ENCODE peak calls at places on chromosome 7, in four cellular contexts. One of them, this sample, is unnamed.

GRCh38 chr7:147498081-147498480 is 1092.5 kb upstream of the C7orf33 start:
- DNase-seq in heart right ventricle: no peak
- DNase-seq in fibroblast of pulmonary artery: peak
- DNase-seq in T-helper 2 cell: no peak
- DNase-seq in this sample: no peak

GRCh38 chr7:69395072-69395714 is 203.1 kb upstream of the AUTS2 start:
- DNase-seq in heart right ventricle: no peak
- DNase-seq in fibroblast of pulmonary artery: peak
- DNase-seq in T-helper 2 cell: no peak
- DNase-seq in this sample: no peak

GRCh38 chr7:50393547-50394252 is 56.5 kb downstream of the FIGNL1 start:
- DNase-seq in heart right ventricle: no peak
- DNase-seq in fibroblast of pulmonary artery: no peak
- DNase-seq in T-helper 2 cell: peak
- DNase-seq in this sample: peak

GRCh38 chr7:17043012-17043877 is 161.5 kb upstream of the AGR3 start:
- DNase-seq in heart right ventricle: no peak
- DNase-seq in fibroblast of pulmonary artery: peak
- DNase-seq in T-helper 2 cell: no peak
- DNase-seq in this sample: no peak

GRCh38 chr7:94431203-94431602 is 36.5 kb downstream of the COL1A2 start:
- DNase-seq in heart right ventricle: no peak
- DNase-seq in fibroblast of pulmonary artery: no peak
- DNase-seq in T-helper 2 cell: no peak
- DNase-seq in this sample: no peak

GRCh38 chr7:82672078-82672477 is 228.5 kb upstream of the CACNA2D1 start:
- DNase-seq in heart right ventricle: no peak
- DNase-seq in fibroblast of pulmonary artery: peak
- DNase-seq in T-helper 2 cell: no peak
- DNase-seq in this sample: no peak

GRCh38 chr7:115637123-115637522 is 393.4 kb downstream of the TFEC start:
- DNase-seq in heart right ventricle: no peak
- DNase-seq in fibroblast of pulmonary artery: no peak
- DNase-seq in T-helper 2 cell: no peak
- DNase-seq in this sample: no peak

GRCh38 chr7:121328508-121329459 is at the start of gene WNT16:
- DNase-seq in heart right ventricle: no peak
- DNase-seq in fibroblast of pulmonary artery: no peak
- DNase-seq in T-helper 2 cell: no peak
- DNase-seq in this sample: no peak

GRCh38 chr7:156751319-156751718 is 110.7 kb downstream of the RNF32 start:
- DNase-seq in heart right ventricle: no peak
- DNase-seq in fibroblast of pulmonary artery: peak
- DNase-seq in T-helper 2 cell: no peak
- DNase-seq in this sample: no peak

This sample was measured in T-helper 9 cell.